ENCODE peak calls at places on chromosomes 16 and 17, in ten cellular contexts. V, A, Y, G, E, N, Q, X, T and K are unnamed samples.

GRCh38 chr16:86747761-86748160 is 169.4 kb downstream of the FOXL1 start:
- DNase-seq in V (no peak), A (peak; percentile 32), Y (no peak), G (no peak), E (no peak), N (no peak), Q (no peak), X (no peak), T (no peak), K (no peak)

GRCh38 chr17:76317535-76317934 is 9.5 kb upstream of the QRICH2 start:
- DNase-seq in V (no peak), A (no peak), Y (no peak), G (no peak), E (no peak), N (no peak), Q (no peak), X (no peak), T (no peak), K (no peak)

GRCh38 chr16:67547423-67548264 is 14.7 kb upstream of the CTCF start:
- DNase-seq in V (peak; percentile 79), A (no peak), Y (no peak), G (no peak), E (no peak), N (no peak), Q (no peak), X (peak; percentile 95), T (peak; percentile 95), K (no peak)

GRCh38 chr17:17144916-17145665 is 61.0 kb downstream of the PLD6 start:
- DNase-seq in V (no peak), A (no peak), Y (no peak), G (no peak), E (no peak), N (no peak), Q (no peak), X (no peak), T (no peak), K (no peak)

GRCh38 chr17:30869005-30869404 is 37.0 kb downstream of the TEFM start:
- DNase-seq in V (no peak), A (no peak), Y (no peak), G (no peak), E (no peak), N (no peak), Q (no peak), X (no peak), T (no peak), K (no peak)

GRCh38 chr16:3752984-3753383 is 35.7 kb upstream of the TRAP1 start:
- DNase-seq in V (no peak), A (no peak), Y (no peak), G (no peak), E (no peak), N (no peak), Q (no peak), X (no peak), T (no peak), K (no peak)

GRCh38 chr16:1338119-1338730 is 4.8 kb downstream of the BAIAP3 start:
- DNase-seq in V (no peak), A (no peak), Y (no peak), G (peak; percentile 82), E (no peak), N (no peak), Q (peak; percentile 67), X (no peak), T (no peak), K (peak; percentile 51)

GRCh38 chr16:30997000-30997886 is 12.2 kb downstream of the HSD3B7 start:
- DNase-seq in V (peak; percentile 95), A (peak; percentile 72), Y (peak; percentile 64), G (peak; percentile 87), E (peak; percentile 92), N (peak; percentile 45), Q (peak; percentile 92), X (no peak), T (peak; percentile 52), K (peak; percentile 68)

GRCh38 chr17:36849871-36850348 is 87.4 kb upstream of the LHX1 start:
- DNase-seq in V (no peak), A (peak; percentile 58), Y (peak; percentile 34), G (peak; percentile 40), E (peak; percentile 66), N (peak; percentile 77), Q (no peak), X (peak; percentile 7), T (no peak), K (peak; percentile 25)

GRCh38 chr17:81514735-81515529 is 2.3 kb upstream of the ACTG1 start:
- DNase-seq in V (peak; percentile 96), A (peak; percentile 71), Y (peak; percentile 85), G (peak; percentile 89), E (peak; percentile 88), N (peak; percentile 68), Q (peak; percentile 85), X (peak; percentile 78), T (peak; percentile 55), K (peak; percentile 89)

GRCh38 chr17:75679706-75680201 is 12.6 kb downstream of the SAP30BP start:
- DNase-seq in V (peak; percentile 77), A (peak; percentile 70), Y (no peak), G (no peak), E (peak; percentile 50), N (no peak), Q (no peak), X (no peak), T (no peak), K (peak; percentile 91)

GRCh38 chr16:78629173-78629572 is 529.7 kb downstream of the WWOX start:
- DNase-seq in V (no peak), A (no peak), Y (peak; percentile 16), G (no peak), E (no peak), N (peak; percentile 46), Q (no peak), X (no peak), T (no peak), K (no peak)
- H3K9ac ChIP-seq in V (no peak overlapping the region), A (no peak overlapping the region), Y (no peak overlapping the region), G (no peak overlapping the region), E (no peak overlapping the region), N (peak overlapping the region; percentile 66), Q (no peak overlapping the region), X (no peak overlapping the region), T (no peak overlapping the region), K (no peak overlapping the region)

GRCh38 chr17:8628609-8629169 is 1.8 kb downstream of the MYH10 start:
- DNase-seq in V (no peak), A (no peak), Y (peak; percentile 37), G (no peak), E (peak; percentile 18), N (no peak), Q (no peak), X (no peak), T (no peak), K (no peak)

GRCh38 chr17:8630802-8631553 is 453 bp upstream of the MYH10 start:
- DNase-seq in V (peak; percentile 99), A (peak; percentile 100), Y (peak; percentile 99), G (peak; percentile 100), E (peak; percentile 99), N (peak; percentile 100), Q (peak; percentile 100), X (peak; percentile 99), T (peak; percentile 99), K (peak; percentile 97)

GRCh38 chr17:8630227-8630801 is at the start of gene MYH10:
- DNase-seq in V (no peak), A (no peak), Y (no peak), G (no peak), E (no peak), N (no peak), Q (no peak), X (no peak), T (peak; percentile 10), K (no peak)

GRCh38 chr17:8629371-8630226 is 926 bp downstream of the MYH10 start:
- DNase-seq in V (peak; percentile 88), A (peak; percentile 26), Y (peak; percentile 31), G (peak; percentile 67), E (peak; percentile 72), N (no peak), Q (peak; percentile 63), X (peak; percentile 52), T (no peak), K (no peak)

GRCh38 chr17:8628172-8628571 is 2.4 kb downstream of the MYH10 start:
- DNase-seq in V (no peak), A (no peak), Y (no peak), G (peak; percentile 34), E (peak; percentile 16), N (no peak), Q (no peak), X (no peak), T (no peak), K (no peak)
- H3K27ac ChIP-seq in V (peak overlapping the region; percentile 32), A (no peak overlapping the region), Y (no peak overlapping the region), G (no peak overlapping the region), E (no peak overlapping the region), N (no peak overlapping the region), Q (no peak overlapping the region), X (no peak overlapping the region), T (no peak overlapping the region), K (no peak overlapping the region)

DNA sequence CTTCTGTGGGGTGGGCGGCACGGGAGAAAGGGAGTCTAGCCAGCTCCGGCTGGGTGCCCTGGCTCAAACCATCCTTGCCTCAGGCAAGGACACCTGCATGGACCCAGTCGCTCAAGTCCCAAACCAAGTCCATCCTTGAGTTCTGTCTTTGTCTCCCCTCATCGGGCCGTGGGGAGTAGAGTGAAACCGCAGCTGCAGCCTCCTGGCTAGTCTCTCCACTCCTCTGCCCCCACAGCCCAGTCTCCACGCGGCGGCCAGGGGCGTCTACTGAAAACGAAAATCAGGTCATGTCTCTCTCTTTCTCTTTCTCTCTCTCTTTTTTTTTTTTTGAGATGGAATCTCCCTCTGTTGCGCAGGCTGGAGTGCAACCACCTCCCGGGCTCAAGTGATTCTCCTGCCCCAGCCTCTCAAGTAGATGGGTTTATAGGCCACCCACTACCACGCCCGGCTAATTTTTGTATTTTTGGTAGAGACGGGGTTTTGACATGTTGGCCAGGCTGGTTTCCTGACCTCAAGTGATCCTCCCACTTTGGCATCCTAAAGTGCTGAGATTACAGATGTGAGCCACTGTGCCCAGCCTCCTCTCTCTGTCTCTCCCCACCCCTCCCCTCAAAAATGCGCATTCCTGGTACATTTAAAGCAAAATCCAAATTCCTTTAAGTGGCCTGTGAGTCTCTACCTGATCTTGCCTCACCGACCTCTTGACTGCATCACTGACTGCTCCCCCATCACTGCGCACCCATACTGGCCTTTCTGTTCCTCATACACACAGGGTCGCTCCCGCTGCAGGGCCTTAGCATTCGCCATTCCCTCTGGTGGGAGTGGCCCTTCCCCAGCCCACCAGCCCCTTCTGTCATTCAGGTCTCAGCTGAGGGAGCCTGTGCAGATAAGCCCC is 17.7 kb upstream of the RMI2 start:
- DNase-seq in V (peak; percentile 46), A (no peak), Y (no peak), G (no peak), E (no peak), N (no peak), Q (peak; percentile 52), X (no peak), T (no peak), K (no peak)
- H3K9ac ChIP-seq in V (no peak overlapping the region), A (no peak overlapping the region), Y (no peak overlapping the region), G (no peak overlapping the region), E (no peak overlapping the region), N (no peak overlapping the region), Q (no peak overlapping the region), X (no peak overlapping the region), T (peak overlapping the region; percentile 56), K (no peak overlapping the region)

DNA sequence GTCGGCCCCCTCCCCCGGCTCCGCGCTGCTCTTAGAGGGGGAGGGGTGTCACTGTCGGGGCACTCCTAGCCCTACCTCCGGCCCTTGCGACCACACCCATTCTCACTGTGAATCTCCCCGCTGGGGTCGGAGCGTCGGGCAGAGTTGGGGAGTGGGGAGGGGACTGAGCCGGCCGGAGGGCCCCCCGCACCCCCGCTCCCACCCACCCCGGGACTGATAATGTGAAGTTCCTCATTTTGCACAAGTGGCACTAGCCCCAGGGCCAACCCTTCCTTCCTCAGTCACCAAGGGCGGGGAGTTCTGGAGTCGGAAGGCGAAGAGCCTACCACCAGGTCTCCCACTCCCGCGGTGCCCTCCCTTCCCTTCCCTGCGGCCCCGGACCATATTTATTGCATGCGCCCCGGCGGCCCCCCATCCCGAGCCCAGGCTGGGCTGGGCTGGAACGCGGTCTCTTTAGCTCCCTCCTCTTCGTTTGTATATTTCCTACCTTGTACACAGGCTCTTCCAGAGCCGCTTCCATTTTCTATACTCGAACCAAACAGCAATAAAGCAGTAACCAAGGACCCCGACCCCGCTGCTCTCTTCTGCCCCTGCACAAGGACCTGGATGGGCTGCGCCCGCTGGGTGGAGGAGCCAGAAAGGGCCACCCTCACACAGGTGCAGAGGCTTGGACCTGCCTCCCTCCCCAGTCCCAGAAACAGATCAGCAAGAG is 4.4 kb downstream of the HIC1 start:
- DNase-seq in V (peak; percentile 79), A (no peak), Y (no peak), G (no peak), E (no peak), N (no peak), Q (peak; percentile 64), X (no peak), T (no peak), K (no peak)
- H3K27ac ChIP-seq in V (peak overlapping the region; percentile 43), A (no peak overlapping the region), Y (peak overlapping the region; percentile 84), G (no peak overlapping the region), E (no peak overlapping the region), N (peak overlapping the region; percentile 99), Q (no peak overlapping the region), X (no peak overlapping the region), T (no peak overlapping the region), K (no peak overlapping the region)